ENCODE peak calls at places on chromosomes 5 and 9, in eight cellular contexts. O is fibroblast of the aortic adventitia, J is endothelial cell, F is GM10248, Q is AG09309, A is foreskin fibroblast, T is SK-N-SH, N is body of pancreas. S is an unnamed sample.

GRCh38 chr5:73892806-73893205 is 266.8 kb downstream of the ARHGEF28 start:
- DNase-seq in O (peak), J (no peak), F (no peak), Q (peak), A (peak), T (no peak), N (no peak), S (no peak)

GRCh38 chr9:123327697-123328100 is 28.3 kb upstream of the CRB2 start:
- DNase-seq in O (no peak), J (no peak), F (no peak), Q (no peak), A (no peak), T (no peak), N (peak), S (no peak)

GRCh38 chr9:130661461-130662098 is 2.8 kb upstream of the PRDM12 start:
- DNase-seq in O (no peak), J (no peak), F (no peak), Q (no peak), A (no peak), T (peak), N (no peak), S (no peak)

GRCh38 chr5:90050135-90050534 is 359.4 kb downstream of the CETN3 start:
- DNase-seq in O (no peak), J (no peak), F (no peak), Q (no peak), A (no peak), T (no peak), N (no peak), S (no peak)

GRCh38 chr5:94968507-94969095 is 316.3 kb downstream of the MCTP1 start:
- DNase-seq in O (peak), J (peak), F (peak), Q (peak), A (peak), T (peak), N (peak), S (peak)

GRCh38 chr5:67771221-67771620 is 444.3 kb upstream of the PIK3R1 start:
- DNase-seq in O (peak), J (no peak), F (no peak), Q (no peak), A (peak), T (no peak), N (no peak), S (no peak)

GRCh38 chr5:66358741-66359140 is 214.6 kb downstream of the SREK1 start:
- DNase-seq in O (no peak), J (no peak), F (no peak), Q (no peak), A (no peak), T (no peak), N (no peak), S (no peak)

GRCh38 chr5:2156358-2157059 is 273.8 kb upstream of the IRX4 start:
- DNase-seq in O (no peak), J (no peak), F (no peak), Q (no peak), A (no peak), T (no peak), N (no peak), S (no peak)

GRCh38 chr5:168947212-168947868 is 353.6 kb downstream of the SLIT3 start:
- DNase-seq in O (peak), J (peak), F (peak), Q (no peak), A (peak), T (peak), N (peak), S (peak)

GRCh38 chr9:126239515-126239914 is 87.1 kb upstream of the MVB12B start:
- DNase-seq in O (no peak), J (no peak), F (no peak), Q (no peak), A (no peak), T (no peak), N (no peak), S (no peak)

GRCh38 chr9:116662633-116663032 is 24.5 kb upstream of the TRIM32 start:
- DNase-seq in O (peak), J (no peak), F (no peak), Q (no peak), A (no peak), T (no peak), N (no peak), S (no peak)

GRCh38 chr5:77390795-77391194 is 101.3 kb downstream of the WDR41 start:
- DNase-seq in O (peak), J (no peak), F (no peak), Q (peak), A (peak), T (no peak), N (no peak), S (no peak)

GRCh38 chr5:113119271-113119924 is 142.8 kb downstream of the DCP2 start:
- DNase-seq in O (peak), J (peak), F (no peak), Q (no peak), A (peak), T (peak), N (no peak), S (no peak)

GRCh38 chr9:123314617-123315016 is 41.4 kb upstream of the CRB2 start:
- DNase-seq in O (no peak), J (no peak), F (no peak), Q (no peak), A (no peak), T (no peak), N (no peak), S (no peak)

DNA sequence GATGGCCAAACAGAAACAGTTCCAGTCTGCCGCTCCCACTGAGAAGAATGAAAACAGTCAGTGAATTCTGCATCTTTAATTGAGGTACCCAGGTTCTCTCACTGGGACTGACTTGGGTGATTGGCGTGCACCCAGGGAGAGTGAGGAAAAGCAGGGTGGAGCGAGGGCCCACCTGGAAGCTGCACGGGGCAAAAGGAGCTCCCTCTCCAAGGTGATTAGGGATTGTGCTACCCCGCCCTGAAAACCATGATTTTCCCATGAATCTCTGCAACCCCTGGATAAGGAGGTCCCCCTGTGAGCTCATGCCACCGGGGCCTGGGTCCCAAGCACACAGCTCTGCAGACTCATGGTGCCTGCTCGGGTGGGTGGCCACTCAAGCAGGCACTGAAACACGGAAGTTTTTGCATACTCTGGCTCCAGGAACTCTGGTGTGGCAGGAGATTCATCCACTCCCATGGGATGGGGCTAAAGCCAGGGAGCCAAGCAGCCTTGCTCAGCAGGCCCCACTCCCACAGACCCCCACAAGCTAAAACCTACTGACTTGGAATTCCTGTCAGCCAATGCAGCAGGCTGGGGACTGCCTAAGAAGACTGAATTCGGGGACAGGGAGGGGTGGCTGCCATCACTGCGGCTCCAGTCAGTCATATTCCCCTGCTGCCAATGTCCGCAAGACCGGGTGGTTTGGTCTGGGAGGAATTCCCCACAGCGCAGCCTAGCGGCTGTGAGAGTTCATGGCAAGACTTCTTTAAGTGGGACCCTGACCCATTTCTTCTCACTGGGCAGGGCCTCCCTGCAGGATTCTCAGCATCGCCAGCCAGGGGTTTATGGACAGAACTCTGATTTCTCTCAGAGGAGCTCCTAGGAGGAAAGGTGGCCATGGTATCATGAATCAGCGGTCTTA is 652.2 kb upstream of the RGMB start:
- DNase-seq in O (no peak), J (no peak), F (no peak), Q (no peak), A (no peak), T (no peak), N (no peak), S (no peak)
- TF ChIP-seq CTCF in O (no peak), J (no peak), F (no peak), Q (no peak), A (no peak), T (no peak), N (no peak), S (no peak)

GRCh38 chr5:136066705-136067271 is 38.0 kb downstream of the TGFBI start:
- DNase-seq in O (peak), J (no peak), F (no peak), Q (peak), A (peak), T (no peak), N (peak), S (no peak)
- TF ChIP-seq CTCF in O (peak), J (no peak), F (no peak), Q (peak), A (peak), T (peak), N (no peak), S (no peak)

GRCh38 chr5:116361171-116361967 is 213.3 kb downstream of the SEMA6A start:
- DNase-seq in O (no peak), J (peak), F (no peak), Q (no peak), A (no peak), T (peak), N (peak), S (no peak)
- TF ChIP-seq CTCF in O (no peak), J (no peak), F (no peak), Q (no peak), A (no peak), T (no peak), N (no peak), S (no peak)

GRCh38 chr9:15306068-15306756 is 804 bp downstream of the TTC39B start:
- DNase-seq in O (peak), J (peak), F (peak), Q (no peak), A (peak), T (peak), N (peak), S (peak)

GRCh38 chr9:15307523-15307841 is 466 bp upstream of the TTC39B start:
- DNase-seq in O (no peak), J (no peak), F (no peak), Q (no peak), A (no peak), T (no peak), N (no peak), S (no peak)

GRCh38 chr9:15308511-15308910 is 1.5 kb upstream of the TTC39B start:
- DNase-seq in O (peak), J (no peak), F (no peak), Q (peak), A (peak), T (no peak), N (no peak), S (no peak)

GRCh38 chr9:15304620-15305019 is 2.4 kb downstream of the TTC39B start:
- DNase-seq in O (no peak), J (no peak), F (peak), Q (no peak), A (no peak), T (no peak), N (no peak), S (no peak)

DNA sequence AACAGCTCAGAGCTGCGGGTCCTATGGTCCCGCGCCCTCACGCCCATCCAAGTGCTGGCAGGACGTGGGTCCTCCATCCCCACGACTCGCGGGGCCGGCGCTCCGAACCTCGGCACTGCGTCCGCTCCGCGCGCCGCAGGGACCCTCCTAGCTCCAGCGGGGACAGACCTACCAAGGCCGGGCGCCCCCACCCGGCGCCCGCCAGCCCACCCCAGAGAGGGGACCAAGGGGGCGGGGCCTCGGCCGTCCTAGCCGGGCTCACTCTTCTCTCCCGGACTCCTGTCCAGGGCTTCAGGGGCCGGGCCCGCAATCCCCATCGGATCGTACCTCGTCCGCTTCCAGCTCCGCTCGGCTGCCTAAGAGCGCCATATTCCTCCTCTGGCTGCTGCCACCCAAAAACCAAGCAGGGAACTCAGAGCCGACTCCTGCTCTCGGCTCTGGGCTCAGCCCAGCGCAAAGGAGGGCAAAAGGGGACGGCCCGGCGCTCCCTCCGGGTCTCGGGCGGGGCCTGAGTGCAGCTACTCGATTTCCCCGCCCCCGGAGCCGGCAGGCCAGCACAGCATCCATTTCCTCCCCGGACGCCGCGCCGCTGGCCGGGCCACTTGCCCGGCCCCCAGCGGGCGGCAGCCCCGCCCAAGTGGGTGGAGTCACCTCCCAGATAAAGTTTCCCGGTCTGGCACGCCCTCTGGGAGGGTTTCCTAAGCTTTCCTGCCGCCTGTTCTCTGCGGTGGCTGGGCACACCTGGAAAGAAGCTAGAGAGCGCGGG is at the start of gene TTC39B:
- DNase-seq in O (peak), J (peak), F (peak), Q (peak), A (peak), T (peak), N (peak), S (peak)
- TF ChIP-seq CTCF in O (no peak), J (no peak), F (no peak), Q (no peak), A (no peak), T (peak), N (no peak), S (no peak)

DNA sequence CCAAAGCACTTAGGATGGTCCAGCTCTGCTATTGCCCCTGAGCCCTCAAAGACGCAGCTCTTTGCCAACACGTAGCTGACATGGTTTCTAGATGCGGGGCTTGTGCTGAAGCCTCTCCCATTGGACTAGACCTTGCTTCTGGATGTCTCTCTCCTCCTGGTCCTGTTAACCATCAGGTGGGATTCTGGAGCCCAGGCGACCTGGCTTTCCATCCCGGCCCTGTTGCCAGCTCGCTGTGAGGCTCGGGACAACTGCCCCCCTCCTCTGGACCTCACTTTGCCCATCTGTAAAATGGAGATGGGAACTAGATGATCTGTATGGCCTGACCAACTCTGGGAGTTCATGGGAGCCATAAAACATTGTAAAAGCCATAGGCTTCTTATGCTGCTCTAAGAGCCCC is 4.0 kb downstream of the DBH start:
- DNase-seq in O (no peak), J (no peak), F (no peak), Q (no peak), A (no peak), T (no peak), N (no peak), S (no peak)
- TF ChIP-seq CTCF in O (no peak), J (no peak), F (no peak), Q (no peak), A (no peak), T (no peak), N (no peak), S (no peak)